ENCODE peak calls at places on chromosomes 16 and 17, in five cellular contexts. G is tibial artery, R is WERI-Rb-1, L is HCT116, D is psoas muscle. B is an unnamed sample. For H3K27me3, the result is how much of the 10 kb centered on the place peaks cover.

GRCh38 chr17:81094744-81095607 is 60.0 kb downstream of the BAIAP2 start:
- DNase-seq in D (peak), R (peak), L (peak), G (peak), B (peak)

GRCh38 chr17:32854177-32854576 is 22.7 kb downstream of the MYO1D start:
- DNase-seq in G (no peak), D (no peak), R (no peak), L (peak), B (no peak)

GRCh38 chr16:3028716-3029319 is 5.0 kb downstream of the THOC6 start:
- DNase-seq in L (no peak), G (no peak), R (peak), D (no peak), B (no peak)

GRCh38 chr16:10752843-10753523 is 9.3 kb downstream of the NUBP1 start:
- DNase-seq in G (peak), R (peak), L (no peak), D (no peak), B (no peak)

GRCh38 chr16:19488213-19488640 is 33.7 kb downstream of the GDE1 start:
- DNase-seq in R (no peak), L (no peak), G (no peak), D (no peak), B (no peak)

GRCh38 chr17:62134397-62134796 is 69.3 kb upstream of the MED13 start:
- DNase-seq in G (no peak), D (no peak), R (no peak), L (no peak), B (no peak)

GRCh38 chr16:4244254-4244812 is 2.5 kb upstream of the SRL start:
- DNase-seq in D (no peak), L (no peak), G (no peak), R (peak), B (no peak)

GRCh38 chr16:66298571-66299120 is 67.8 kb upstream of the CDH5 start:
- DNase-seq in D (no peak), L (no peak), G (no peak), R (no peak), B (no peak)

GRCh38 chr17:6755281-6755680 is 565 bp upstream of the XAF1 start:
- DNase-seq in R (no peak), G (peak), D (peak), L (no peak), B (no peak)

GRCh38 chr16:85736924-85737323 is 14.0 kb downstream of the C16orf74 start:
- DNase-seq in R (no peak), D (no peak), G (no peak), L (no peak), B (no peak)

GRCh38 chr16:19963306-19963705 is 78.7 kb upstream of the GPRC5B start:
- DNase-seq in D (no peak), R (no peak), L (no peak), G (no peak), B (no peak)

GRCh38 chr16:79211581-79211980 is 389.0 kb downstream of the MAF start:
- DNase-seq in L (no peak), D (peak), G (no peak), R (no peak), B (no peak)

GRCh38 chr17:77471984-77472836 is 331.4 kb downstream of the SEC14L1 start:
- DNase-seq in R (no peak), G (no peak), L (no peak), D (peak), B (no peak)

GRCh38 chr16:89712476-89712805 is 8.3 kb downstream of the VPS9D1 start:
- DNase-seq in R (no peak), L (no peak), D (no peak), G (no peak), B (no peak)

GRCh38 chr17:28549274-28550132 is 2.9 kb downstream of the UNC119 start:
- DNase-seq in L (no peak), G (no peak), R (peak), D (no peak), B (no peak)

GRCh38 chr17:50047488-50048126 is 8.3 kb upstream of the ITGA3 start:
- DNase-seq in L (no peak), R (no peak), G (no peak), D (peak), B (no peak)

GRCh38 chr16:80806957-80807356 is 2.6 kb upstream of the CDYL2 start:
- DNase-seq in R (no peak), G (no peak), D (no peak), L (no peak), B (no peak)

GRCh38 chr17:7589204-7589868 is 558 bp downstream of the SOX15 start:
- DNase-seq in R (peak), D (peak), G (peak), L (no peak), B (no peak)

GRCh38 chr16:14562691-14563491 is 67.2 kb downstream of the PARN start:
- DNase-seq in R (peak), L (no peak), G (peak), D (peak), B (no peak)

GRCh38 chr17:27782791-27783206 is 17.5 kb downstream of the NOS2 start:
- DNase-seq in G (no peak), D (no peak), R (no peak), L (no peak), B (no peak)

GRCh38 chr17:5560361-5560988 is 23.8 kb downstream of the NLRP1 start:
- DNase-seq in R (no peak), L (no peak), G (no peak), D (no peak), B (no peak)

GRCh38 chr16:67068212-67068753 is 39.3 kb downstream of the CBFB start:
- DNase-seq in G (no peak), D (no peak), R (no peak), L (no peak), B (no peak)

GRCh38 chr16:3509470-3509928 is 8.7 kb downstream of the CLUAP1 start:
- DNase-seq in L (no peak), R (no peak), D (no peak), G (no peak), B (no peak)

GRCh38 chr16:27326738-27327585 is 13.2 kb downstream of the IL4R start:
- DNase-seq in G (peak), R (peak), L (peak), D (peak), B (no peak)

GRCh38 chr16:3120435-3120834 is 8.0 kb downstream of the ZNF205 start:
- DNase-seq in G (no peak), R (no peak), L (no peak), D (no peak), B (no peak)

GRCh38 chr17:75074532-75074931 is 13.2 kb upstream of the SLC16A5 start:
- DNase-seq in L (no peak), R (no peak), G (no peak), D (peak), B (no peak)

GRCh38 chr16:25006504-25007055 is 8.6 kb downstream of the ARHGAP17 start:
- DNase-seq in D (no peak), L (no peak), R (no peak), G (peak), B (no peak)

GRCh38 chr16:64137976-64138375 is 983.9 kb downstream of the CDH11 start:
- DNase-seq in D (no peak), R (no peak), L (no peak), G (no peak), B (no peak)

GRCh38 chr16:28202147-28202746 is 9.5 kb downstream of the XPO6 start:
- DNase-seq in L (no peak), R (no peak), D (no peak), G (no peak), B (no peak)

GRCh38 chr16:82082543-82083244 is 47.6 kb downstream of the HSD17B2 start:
- DNase-seq in G (no peak), D (no peak), R (no peak), L (peak), B (no peak)

GRCh38 chr16:8655184-8655717 is 19.2 kb upstream of the ABAT start:
- DNase-seq in L (no peak), G (no peak), R (peak), D (no peak), B (no peak)

GRCh38 chr16:2938206-2938605 is 25.9 kb upstream of the KREMEN2 start:
- DNase-seq in G (no peak), R (no peak), L (no peak), D (no peak), B (no peak)

GRCh38 chr16:88638323-88639230 is at the start of gene IL17C:
- DNase-seq in D (no peak), L (no peak), R (no peak), G (no peak), B (no peak)

DNA sequence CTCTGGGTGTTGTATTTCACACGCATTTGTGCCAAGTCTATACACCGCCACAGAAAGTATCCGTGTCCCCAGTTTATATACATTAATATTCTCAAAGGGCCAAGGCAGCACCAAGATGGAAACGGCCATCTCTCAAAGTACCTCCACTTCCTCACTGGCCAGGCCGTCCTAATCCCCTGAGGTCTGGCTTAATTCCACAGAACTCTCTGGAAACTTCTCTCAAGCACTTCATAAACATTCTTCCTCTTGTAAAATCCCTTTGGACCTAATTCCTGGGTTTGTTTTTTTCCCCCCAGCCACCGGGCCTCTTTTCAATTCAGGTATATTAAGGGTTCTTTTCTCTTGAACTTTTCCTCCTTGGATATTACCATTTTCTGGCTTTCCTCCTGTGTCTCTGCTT is 5.1 kb upstream of the ERN1 start:
- DNase-seq in L (no peak), D (no peak), G (no peak), R (no peak), B (no peak)
- H3K27me3 ChIP-seq in L (under half), D (under half), G (under half), R (under half), B (under half)

DNA sequence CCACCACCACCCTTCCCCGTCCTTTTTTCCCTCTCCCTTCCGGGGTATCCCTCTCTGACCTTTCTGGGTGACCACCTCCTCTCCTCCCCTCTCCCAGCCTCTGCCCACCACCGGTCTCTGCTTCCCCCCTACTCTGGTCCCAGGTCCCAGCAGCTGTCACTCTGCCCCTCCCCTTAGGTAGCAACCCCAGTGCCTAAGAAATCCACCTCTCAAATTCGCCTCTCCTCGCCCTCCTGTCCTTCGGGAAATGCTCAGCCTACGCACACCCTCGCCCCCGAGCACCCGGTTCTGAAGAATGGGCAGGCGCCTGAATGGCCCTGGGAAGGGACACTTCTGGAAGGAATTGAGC is 775 bp upstream of the SP6 start:
- DNase-seq in R (no peak), G (no peak), L (no peak), D (no peak), B (no peak)
- H3K27me3 ChIP-seq in R (under half), G (under half), L (under half), D (half or more), B (under half)

GRCh38 chr17:39627717-39628516 is 1.2 kb downstream of the PPP1R1B start:
- DNase-seq in D (no peak), R (peak), G (no peak), L (no peak), B (no peak)
- H3K27me3 ChIP-seq in D (under half), R (under half), G (under half), L (under half), B (under half)

DNA sequence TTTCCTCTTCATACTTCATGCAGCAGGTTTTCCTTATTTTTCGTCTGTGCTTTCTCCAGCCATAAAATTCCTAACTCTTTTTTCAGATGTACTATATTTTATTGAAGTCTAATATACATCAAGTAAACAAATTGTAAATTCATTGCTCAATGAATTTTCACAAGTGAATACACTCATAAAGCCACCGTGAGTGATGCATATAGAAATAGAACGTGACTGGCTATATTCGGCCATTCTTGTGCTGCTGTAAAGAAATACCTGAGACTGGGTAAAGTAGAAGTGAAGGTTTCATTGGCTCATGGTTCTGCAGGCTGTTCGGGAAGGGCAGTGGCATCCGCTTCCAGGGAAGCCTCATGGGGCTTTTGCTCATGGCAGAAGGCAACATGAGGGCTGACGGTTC is 868.4 kb upstream of the EEF2KMT start:
- DNase-seq in L (no peak), G (no peak), D (no peak), R (no peak), B (no peak)
- H3K27me3 ChIP-seq in L (under half), G (under half), D (under half), R (under half), B (under half)

GRCh38 chr17:79368521-79368920 is 242.3 kb downstream of the RBFOX3 start:
- DNase-seq in D (peak), L (no peak), G (no peak), R (no peak), B (no peak)

GRCh38 chr17:79366988-79367571 is 243.8 kb downstream of the RBFOX3 start:
- DNase-seq in R (no peak), L (no peak), G (no peak), D (no peak), B (no peak)

GRCh38 chr17:79364695-79365094 is 246.2 kb downstream of the RBFOX3 start:
- DNase-seq in G (no peak), D (no peak), R (no peak), L (no peak), B (no peak)

GRCh38 chr17:79365361-79365760 is 245.5 kb downstream of the RBFOX3 start:
- DNase-seq in D (peak), R (no peak), G (no peak), L (no peak), B (no peak)

GRCh38 chr17:79365836-79366831 is 244.7 kb downstream of the RBFOX3 start:
- DNase-seq in L (no peak), G (no peak), R (no peak), D (peak), B (no peak)
- H3K27me3 ChIP-seq in L (half or more), G (under half), R (under half), D (under half), B (under half)

B was measured in Panc1.